ENCODE peak calls at places on chromosomes 1 and 21, in five cellular contexts. R, K, G, V and X are unnamed samples.

GRCh38 chr1:82979593-82980230 is 1019.2 kb downstream of the TTLL7 start:
- DNase-seq in V (no peak), G (no peak), R (no peak), K (no peak), X (no peak)

GRCh38 chr1:216034506-216034905 is 388.7 kb downstream of the USH2A start:
- DNase-seq in G (peak; percentile 79), V (no peak), R (no peak), K (no peak), X (no peak)

GRCh38 chr1:44496541-44497171 is 91.6 kb downstream of the RNF220 start:
- DNase-seq in G (no peak), V (no peak), R (no peak), K (no peak), X (no peak)

GRCh38 chr1:63969461-63969893 is 195.7 kb downstream of the ROR1 start:
- DNase-seq in K (no peak), V (no peak), G (no peak), R (no peak), X (no peak)

GRCh38 chr1:13826591-13826990 is 126.6 kb downstream of the PRDM2 start:
- DNase-seq in G (no peak), R (no peak), K (no peak), V (peak; percentile 34), X (no peak)

GRCh38 chr1:22078133-22078532 is 25.6 kb downstream of the CDC42 start:
- DNase-seq in K (no peak), R (no peak), V (no peak), G (no peak), X (no peak)

GRCh38 chr1:103248417-103249102 is 140.2 kb upstream of the COL11A1 start:
- DNase-seq in R (no peak), G (no peak), V (no peak), K (no peak), X (no peak)

GRCh38 chr1:199399996-199400714 is 627.4 kb upstream of the NR5A2 start:
- DNase-seq in R (no peak), G (no peak), V (no peak), K (no peak), X (no peak)

GRCh38 chr1:12532405-12533315 is 85.3 kb downstream of the DHRS3 start:
- DNase-seq in R (no peak), G (no peak), K (no peak), V (no peak), X (no peak)

GRCh38 chr1:53804791-53805505 is 33.1 kb downstream of the NDC1 start:
- DNase-seq in V (no peak), R (no peak), G (no peak), K (no peak), X (no peak)

DNA sequence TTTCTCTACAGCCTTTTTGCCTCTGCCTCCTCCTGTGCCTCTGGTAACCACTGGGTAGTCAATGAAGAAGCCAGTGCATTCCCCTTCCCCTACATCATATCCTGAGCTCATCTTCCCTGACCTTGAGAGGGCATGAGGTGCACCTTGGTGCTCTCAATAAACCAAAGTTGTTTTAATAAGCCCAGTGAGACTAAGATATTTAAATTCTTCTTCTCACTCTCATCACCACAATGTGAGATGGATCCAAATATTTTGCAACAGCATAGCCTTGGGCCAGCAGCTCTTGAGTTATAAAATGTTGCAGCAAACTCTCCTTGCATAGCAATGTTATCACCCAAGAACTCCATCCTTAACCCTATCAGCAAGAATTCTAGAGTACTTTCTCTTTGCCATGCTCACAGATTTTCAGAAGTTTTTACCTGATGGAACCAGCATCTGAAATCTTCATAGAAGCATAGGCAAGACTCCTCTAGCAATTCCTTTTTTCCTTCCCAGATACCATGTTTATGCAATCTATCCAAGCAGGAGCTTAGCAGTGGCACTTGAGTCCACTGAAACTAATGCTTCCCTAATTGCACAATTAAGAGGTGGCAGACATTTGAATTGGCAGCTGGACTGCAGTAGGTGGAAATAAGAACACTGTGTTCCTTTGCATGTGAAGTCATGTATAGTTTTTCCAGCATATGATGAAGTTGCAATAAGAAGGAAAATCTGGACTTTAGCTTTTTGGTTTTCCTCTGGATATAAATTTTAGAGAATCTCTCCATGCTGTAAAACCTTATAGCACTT is 36.8 kb downstream of the CDC7 start:
- DNase-seq in R (no peak), K (no peak), G (no peak), V (no peak), X (no peak)
- H3K27ac ChIP-seq in R (no peak overlapping the region), K (peak overlapping the region; percentile 34), G (no peak overlapping the region), V (no peak overlapping the region), X (peak overlapping the region; percentile 28)

GRCh38 chr1:177023710-177024109 is 140.8 kb downstream of the ASTN1 start:
- DNase-seq in G (no peak), V (no peak), R (no peak), K (no peak), X (no peak)
- TF ChIP-seq CTCF in G (no peak), V (no peak), R (no peak), K (no peak), X (no peak)

GRCh38 chr1:224755586-224755985 is 139.5 kb downstream of the CNIH3 start:
- DNase-seq in V (no peak), K (peak; percentile 69), G (no peak), R (no peak), X (no peak)

GRCh38 chr1:224747578-224747977 is 131.5 kb downstream of the CNIH3 start:
- DNase-seq in K (no peak), G (no peak), V (no peak), R (no peak), X (no peak)

GRCh38 chr1:224757508-224757907 is 141.4 kb downstream of the CNIH3 start:
- DNase-seq in R (no peak), K (no peak), G (no peak), V (no peak), X (no peak)

GRCh38 chr1:224753491-224753890 is 137.4 kb downstream of the CNIH3 start:
- DNase-seq in G (no peak), R (no peak), V (no peak), K (peak; percentile 34), X (no peak)

GRCh38 chr1:224751547-224752311 is 135.6 kb downstream of the CNIH3 start:
- DNase-seq in R (no peak), G (no peak), V (no peak), K (peak; percentile 22), X (no peak)
- H3K27ac ChIP-seq in R (no peak overlapping the region), G (no peak overlapping the region), V (no peak overlapping the region), K (no peak overlapping the region), X (no peak overlapping the region)

DNA sequence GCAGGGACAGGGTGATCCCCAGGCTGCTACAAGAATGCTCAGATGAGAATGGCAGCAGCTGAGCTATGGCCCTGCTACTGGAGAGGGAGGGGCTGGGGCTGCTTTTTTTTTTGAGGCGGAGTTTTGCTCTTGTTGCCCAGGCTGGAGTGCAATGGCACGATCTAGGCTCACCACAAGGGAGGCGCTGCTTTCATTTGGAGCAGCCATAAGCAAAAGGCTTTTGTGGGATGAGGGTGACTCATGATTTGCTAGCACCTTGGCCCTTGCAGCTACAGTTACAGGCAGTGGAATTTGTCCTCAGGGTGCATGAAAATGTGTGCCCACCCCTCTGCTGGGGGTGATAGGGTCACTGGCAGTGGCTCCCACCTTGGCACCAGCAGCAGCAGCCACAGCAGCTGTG is 32.4 kb upstream of the CYP4A22 start:
- DNase-seq in K (no peak), V (no peak), R (no peak), G (peak; percentile 10), X (no peak)
- TF ChIP-seq CTCF in K (no peak), V (no peak), R (no peak), G (peak; percentile 14), X (no peak)

GRCh38 chr1:59261537-59261936 is 35.4 kb upstream of the FGGY start:
- DNase-seq in G (no peak), R (no peak), K (no peak), V (no peak), X (no peak)
- H3K27ac ChIP-seq in G (no peak overlapping the region), R (no peak overlapping the region), K (peak overlapping the region; percentile 20), V (peak overlapping the region; percentile 19), X (peak overlapping the region; percentile 27)

GRCh38 chr21:42521384-42521783 is 7.7 kb downstream of the SLC37A1 start:
- DNase-seq in G (no peak), K (no peak), R (no peak), V (no peak), X (peak; percentile 21)

GRCh38 chr21:42518216-42518615 is 4.6 kb downstream of the SLC37A1 start:
- DNase-seq in K (no peak), V (no peak), R (no peak), G (no peak), X (peak; percentile 74)

GRCh38 chr21:42520628-42521253 is 7.1 kb downstream of the SLC37A1 start:
- DNase-seq in V (no peak), G (peak; percentile 63), R (no peak), K (no peak), X (peak; percentile 26)

GRCh38 chr21:42515708-42516502 is 2.3 kb downstream of the SLC37A1 start:
- DNase-seq in R (peak; percentile 77), K (no peak), V (no peak), G (peak; percentile 44), X (peak; percentile 52)

DNA sequence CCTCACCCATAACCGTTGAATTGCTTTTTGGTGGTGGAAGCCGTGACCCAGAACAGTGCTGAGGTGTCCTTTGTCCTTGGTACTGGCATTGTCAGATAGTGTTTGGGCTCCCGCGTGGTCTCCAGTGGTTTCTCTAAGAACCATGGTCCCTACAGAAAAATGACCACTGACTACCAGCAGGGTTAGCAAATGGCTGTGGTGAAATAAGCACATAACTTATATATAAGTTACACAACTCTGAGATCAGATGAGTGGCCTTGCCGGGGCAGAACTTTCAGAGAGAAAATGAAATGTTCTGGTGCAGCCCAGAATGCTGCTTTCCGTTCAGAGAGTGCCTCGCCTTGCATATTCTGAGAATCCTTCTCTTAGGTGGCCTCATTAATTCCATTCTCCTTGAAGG is 5.0 kb downstream of the SLC37A1 start:
- DNase-seq in V (no peak), R (no peak), G (no peak), K (no peak), X (no peak)
- TF ChIP-seq CTCF in V (no peak), R (no peak), G (no peak), K (no peak), X (no peak)